ENCODE peak calls at places on chromosomes 7 and 10, in seven cellular contexts. Q is heart right ventricle, U is pancreas, D is foreskin keratinocyte, O is brain microvascular endothelial cell, G is PC-3, F is H9. I is an unnamed sample.

GRCh38 chr10:6301482-6302083 is 98.9 kb downstream of the PFKFB3 start:
- DNase-seq in D (no peak), F (no peak), G (peak; percentile 22), O (no peak), Q (no peak), U (no peak), I (no peak)

GRCh38 chr7:112531675-112532074 is 50.9 kb downstream of the LSMEM1 start:
- DNase-seq in D (no peak), F (no peak), U (no peak), O (no peak), Q (no peak), G (no peak), I (no peak)

GRCh38 chr10:60816624-60817023 is 38.3 kb downstream of the CDK1 start:
- DNase-seq in U (peak; percentile 39), Q (peak; percentile 72), G (peak; percentile 97), F (no peak), O (peak; percentile 73), D (peak; percentile 57), I (peak; percentile 85)

GRCh38 chr10:100297242-100297641 is 10.8 kb upstream of the BLOC1S2 start:
- DNase-seq in G (no peak), D (no peak), U (no peak), Q (no peak), F (no peak), O (no peak), I (no peak)

GRCh38 chr7:48041665-48041995 is 6.3 kb downstream of the C7orf57 start:
- DNase-seq in F (no peak), D (peak; percentile 75), U (no peak), Q (no peak), G (peak; percentile 52), O (no peak), I (peak; percentile 44)

GRCh38 chr10:127944256-127944655 is 37.4 kb downstream of the PTPRE start:
- DNase-seq in D (no peak), U (no peak), O (no peak), F (no peak), G (no peak), Q (no peak), I (no peak)

GRCh38 chr10:71363936-71364335 is 32.8 kb upstream of the CDH23 start:
- DNase-seq in U (no peak), Q (no peak), D (no peak), O (no peak), G (no peak), F (no peak), I (no peak)

GRCh38 chr7:140672382-140673062 is at the start of gene ADCK2:
- DNase-seq in G (peak; percentile 35), D (no peak), F (peak; percentile 74), Q (peak; percentile 40), O (no peak), U (peak; percentile 58), I (peak; percentile 76)

GRCh38 chr10:94066411-94066810 is 72.7 kb downstream of the PLCE1 start:
- DNase-seq in Q (peak; percentile 24), F (peak; percentile 38), U (no peak), G (peak; percentile 14), D (peak; percentile 34), O (peak; percentile 30), I (peak; percentile 30)

GRCh38 chr7:158302274-158303070 is 285.2 kb downstream of the PTPRN2 start:
- DNase-seq in F (peak; percentile 17), D (no peak), O (no peak), G (peak; percentile 51), Q (no peak), U (no peak), I (no peak)

GRCh38 chr7:157483515-157483914 is 146.7 kb downstream of the DNAJB6 start:
- DNase-seq in G (no peak), Q (no peak), U (no peak), O (no peak), F (no peak), D (no peak), I (no peak)

GRCh38 chr7:50369408-50370026 is 65.0 kb downstream of the IKZF1 start:
- DNase-seq in O (no peak), U (no peak), D (no peak), Q (no peak), F (peak; percentile 50), G (peak; percentile 50), I (peak; percentile 25)

DNA sequence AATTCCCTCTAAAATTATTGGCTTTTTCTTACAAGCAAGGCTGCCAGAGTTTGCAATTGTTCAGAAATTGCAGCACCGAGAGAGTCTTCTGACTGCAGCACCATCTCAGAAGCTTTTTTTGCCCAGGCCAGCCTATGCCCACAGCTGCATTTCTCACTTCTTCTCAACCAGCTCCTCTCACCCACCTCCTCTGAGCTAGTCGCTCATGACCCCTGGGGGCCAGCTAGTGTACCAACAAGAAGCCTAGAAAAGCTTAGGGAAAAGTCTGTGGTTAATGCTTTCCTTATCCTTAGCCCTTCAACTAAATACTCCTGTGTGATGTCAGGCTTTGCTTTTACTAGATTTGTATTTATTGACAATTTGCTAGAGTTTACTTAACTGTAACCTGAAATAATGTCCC is 264.9 kb downstream of the HTR7 start:
- DNase-seq in F (peak; percentile 73), O (peak; percentile 48), U (peak; percentile 17), D (peak; percentile 50), G (peak; percentile 63), Q (peak; percentile 24), I (peak; percentile 85)
- TF ChIP-seq CTCF in F (peak; percentile 80), O (peak; percentile 85), U (no peak), D (peak; percentile 83), G (peak; percentile 72), Q (peak; percentile 48), I (peak; percentile 51)

GRCh38 chr7:78173192-78173591 is 374.6 kb downstream of the PHTF2 start:
- DNase-seq in U (no peak), G (no peak), F (no peak), O (no peak), D (no peak), Q (no peak), I (no peak)
- H3K27ac ChIP-seq in U (no peak overlapping the region), G (no peak overlapping the region), F (no peak overlapping the region), O (no peak overlapping the region), D (no peak overlapping the region), Q (no peak overlapping the region), I (no peak overlapping the region)

GRCh38 chr7:27434729-27435400 is 192.3 kb downstream of the EVX1 start:
- DNase-seq in Q (no peak), F (no peak), D (no peak), G (peak; percentile 6), U (no peak), O (no peak), I (no peak)
- TF ChIP-seq CTCF in Q (peak; percentile 16), F (peak; percentile 49), D (no peak), G (peak; percentile 46), U (no peak), O (peak; percentile 40), I (no peak)

GRCh38 chr10:73839276-73839966 is 28.0 kb upstream of the NDST2 start:
- DNase-seq in U (no peak), F (no peak), O (no peak), Q (no peak), G (no peak), D (no peak), I (no peak)
- H3K27ac ChIP-seq in U (no peak overlapping the region), F (no peak overlapping the region), O (no peak overlapping the region), Q (no peak overlapping the region), G (no peak overlapping the region), D (no peak overlapping the region), I (peak overlapping the region; percentile 41)

GRCh38 chr10:34835908-34836558 is 20.9 kb upstream of the PARD3 start:
- DNase-seq in D (no peak), F (no peak), G (peak; percentile 41), O (no peak), Q (no peak), U (no peak), I (no peak)
- TF ChIP-seq CTCF in D (no peak), F (no peak), G (no peak), O (no peak), Q (no peak), U (no peak), I (no peak)

I was measured in RWPE1.